ENCODE peak calls at places on chromosome 7, in six cellular contexts. One of them, this sample, is unnamed.

GRCh38 chr7:32034052-32034451 is 36.2 kb downstream of the PDE1C start:
- DNase-seq in A549: no peak
- DNase-seq in HCT116: no peak
- DNase-seq in GM12878: no peak
- DNase-seq in HepG2: no peak
- DNase-seq in endothelial cell of umbilical vein: no peak
- DNase-seq in this sample: no peak

GRCh38 chr7:42407828-42408227 is 170.8 kb upstream of the GLI3 start:
- DNase-seq in A549: no peak
- DNase-seq in HCT116: no peak
- DNase-seq in GM12878: no peak
- DNase-seq in HepG2: no peak
- DNase-seq in endothelial cell of umbilical vein: no peak
- DNase-seq in this sample: peak; percentile 10

GRCh38 chr7:2870471-2870941 is 26.4 kb upstream of the GNA12 start:
- DNase-seq in A549: peak; percentile 34
- DNase-seq in HCT116: peak; percentile 39
- DNase-seq in GM12878: no peak
- DNase-seq in HepG2: no peak
- DNase-seq in endothelial cell of umbilical vein: peak; percentile 90
- DNase-seq in this sample: peak; percentile 72

GRCh38 chr7:139541600-139542307 is 18.3 kb downstream of the CLEC2L start:
- DNase-seq in A549: no peak
- DNase-seq in HCT116: no peak
- DNase-seq in GM12878: no peak
- DNase-seq in HepG2: no peak
- DNase-seq in endothelial cell of umbilical vein: no peak
- DNase-seq in this sample: no peak

GRCh38 chr7:139699640-139700504 is 77.9 kb downstream of the HIPK2 start:
- DNase-seq in A549: peak; percentile 18
- DNase-seq in HCT116: no peak
- DNase-seq in GM12878: no peak
- DNase-seq in HepG2: no peak
- DNase-seq in endothelial cell of umbilical vein: no peak
- DNase-seq in this sample: peak; percentile 35

GRCh38 chr7:157292770-157293412 is 43.9 kb upstream of the DNAJB6 start:
- DNase-seq in A549: peak; percentile 53
- DNase-seq in HCT116: no peak
- DNase-seq in GM12878: no peak
- DNase-seq in HepG2: no peak
- DNase-seq in endothelial cell of umbilical vein: no peak
- DNase-seq in this sample: no peak

GRCh38 chr7:135855836-135856235 is 107.2 kb upstream of the FAM180A start:
- DNase-seq in A549: no peak
- DNase-seq in HCT116: no peak
- DNase-seq in GM12878: no peak
- DNase-seq in HepG2: no peak
- DNase-seq in endothelial cell of umbilical vein: peak; percentile 5
- DNase-seq in this sample: no peak

GRCh38 chr7:28093617-28094232 is 86.9 kb downstream of the JAZF1 start:
- DNase-seq in A549: peak; percentile 83
- DNase-seq in HCT116: peak; percentile 50
- DNase-seq in GM12878: no peak
- DNase-seq in HepG2: peak; percentile 23
- DNase-seq in endothelial cell of umbilical vein: peak; percentile 67
- DNase-seq in this sample: peak; percentile 94

GRCh38 chr7:107877731-107878382 is 13.1 kb upstream of the DLD start:
- DNase-seq in A549: no peak
- DNase-seq in HCT116: no peak
- DNase-seq in GM12878: no peak
- DNase-seq in HepG2: no peak
- DNase-seq in endothelial cell of umbilical vein: no peak
- DNase-seq in this sample: no peak

GRCh38 chr7:27179503-27180430 is 5.3 kb downstream of the HOXA11 start:
- DNase-seq in A549: peak; percentile 85
- DNase-seq in HCT116: no peak
- DNase-seq in GM12878: no peak
- DNase-seq in HepG2: peak; percentile 41
- DNase-seq in endothelial cell of umbilical vein: peak; percentile 90
- DNase-seq in this sample: peak; percentile 89

GRCh38 chr7:24709051-24709450 is 48.2 kb downstream of the GSDME start:
- DNase-seq in A549: no peak
- DNase-seq in HCT116: no peak
- DNase-seq in GM12878: no peak
- DNase-seq in HepG2: no peak
- DNase-seq in endothelial cell of umbilical vein: no peak
- DNase-seq in this sample: no peak

GRCh38 chr7:136114966-136115762 is 138.0 kb upstream of the MTPN start:
- DNase-seq in A549: peak; percentile 61
- DNase-seq in HCT116: peak; percentile 13
- DNase-seq in GM12878: no peak
- DNase-seq in HepG2: peak; percentile 30
- DNase-seq in endothelial cell of umbilical vein: peak; percentile 39
- DNase-seq in this sample: peak; percentile 70

GRCh38 chr7:44289341-44290249 is 35.8 kb downstream of the CAMK2B start:
- DNase-seq in A549: no peak
- DNase-seq in HCT116: no peak
- DNase-seq in GM12878: no peak
- DNase-seq in HepG2: no peak
- DNase-seq in endothelial cell of umbilical vein: no peak
- DNase-seq in this sample: no peak

GRCh38 chr7:16652888-16653287 is 6.9 kb downstream of the BZW2 start:
- DNase-seq in A549: no peak
- DNase-seq in HCT116: no peak
- DNase-seq in GM12878: no peak
- DNase-seq in HepG2: no peak
- DNase-seq in endothelial cell of umbilical vein: no peak
- DNase-seq in this sample: no peak

GRCh38 chr7:84092207-84092606 is 102.4 kb downstream of the SEMA3A start:
- DNase-seq in A549: peak; percentile 36
- DNase-seq in HCT116: no peak
- DNase-seq in GM12878: no peak
- DNase-seq in HepG2: no peak
- DNase-seq in endothelial cell of umbilical vein: peak; percentile 56
- DNase-seq in this sample: peak; percentile 42

GRCh38 chr7:98357751-98358161 is 43.1 kb downstream of the BAIAP2L1 start:
- DNase-seq in A549: peak; percentile 89
- DNase-seq in HCT116: no peak
- DNase-seq in GM12878: no peak
- DNase-seq in HepG2: peak; percentile 72
- DNase-seq in endothelial cell of umbilical vein: peak; percentile 48
- DNase-seq in this sample: peak; percentile 26

GRCh38 chr7:92682767-92683539 is 92.8 kb upstream of the FAM133B start:
- DNase-seq in A549: no peak
- DNase-seq in HCT116: no peak
- DNase-seq in GM12878: no peak
- DNase-seq in HepG2: peak; percentile 90
- DNase-seq in endothelial cell of umbilical vein: peak; percentile 69
- DNase-seq in this sample: no peak

GRCh38 chr7:140623995-140624902 is 16.4 kb downstream of the DENND2A start:
- DNase-seq in A549: no peak
- DNase-seq in HCT116: no peak
- DNase-seq in GM12878: no peak
- DNase-seq in HepG2: no peak
- DNase-seq in endothelial cell of umbilical vein: no peak
- DNase-seq in this sample: no peak

GRCh38 chr7:151686016-151686766 is 166.5 kb upstream of the RHEB start:
- DNase-seq in A549: no peak
- DNase-seq in HCT116: no peak
- DNase-seq in GM12878: no peak
- DNase-seq in HepG2: no peak
- DNase-seq in endothelial cell of umbilical vein: no peak
- DNase-seq in this sample: no peak

GRCh38 chr7:55535637-55536016 is 36.7 kb downstream of the VOPP1 start:
- DNase-seq in A549: no peak
- DNase-seq in HCT116: no peak
- DNase-seq in GM12878: no peak
- DNase-seq in HepG2: no peak
- DNase-seq in endothelial cell of umbilical vein: no peak
- DNase-seq in this sample: no peak

GRCh38 chr7:55536619-55537457 is 35.5 kb downstream of the VOPP1 start:
- DNase-seq in A549: no peak
- DNase-seq in HCT116: no peak
- DNase-seq in GM12878: no peak
- DNase-seq in HepG2: no peak
- DNase-seq in endothelial cell of umbilical vein: no peak
- DNase-seq in this sample: no peak

GRCh38 chr7:55534262-55534915 is 37.9 kb downstream of the VOPP1 start:
- DNase-seq in A549: no peak
- DNase-seq in HCT116: no peak
- DNase-seq in GM12878: peak; percentile 99
- DNase-seq in HepG2: peak; percentile 30
- DNase-seq in endothelial cell of umbilical vein: no peak
- DNase-seq in this sample: peak; percentile 94

GRCh38 chr7:55533729-55534080 is 38.6 kb downstream of the VOPP1 start:
- DNase-seq in A549: no peak
- DNase-seq in HCT116: no peak
- DNase-seq in GM12878: no peak
- DNase-seq in HepG2: no peak
- DNase-seq in endothelial cell of umbilical vein: no peak
- DNase-seq in this sample: no peak

DNA sequence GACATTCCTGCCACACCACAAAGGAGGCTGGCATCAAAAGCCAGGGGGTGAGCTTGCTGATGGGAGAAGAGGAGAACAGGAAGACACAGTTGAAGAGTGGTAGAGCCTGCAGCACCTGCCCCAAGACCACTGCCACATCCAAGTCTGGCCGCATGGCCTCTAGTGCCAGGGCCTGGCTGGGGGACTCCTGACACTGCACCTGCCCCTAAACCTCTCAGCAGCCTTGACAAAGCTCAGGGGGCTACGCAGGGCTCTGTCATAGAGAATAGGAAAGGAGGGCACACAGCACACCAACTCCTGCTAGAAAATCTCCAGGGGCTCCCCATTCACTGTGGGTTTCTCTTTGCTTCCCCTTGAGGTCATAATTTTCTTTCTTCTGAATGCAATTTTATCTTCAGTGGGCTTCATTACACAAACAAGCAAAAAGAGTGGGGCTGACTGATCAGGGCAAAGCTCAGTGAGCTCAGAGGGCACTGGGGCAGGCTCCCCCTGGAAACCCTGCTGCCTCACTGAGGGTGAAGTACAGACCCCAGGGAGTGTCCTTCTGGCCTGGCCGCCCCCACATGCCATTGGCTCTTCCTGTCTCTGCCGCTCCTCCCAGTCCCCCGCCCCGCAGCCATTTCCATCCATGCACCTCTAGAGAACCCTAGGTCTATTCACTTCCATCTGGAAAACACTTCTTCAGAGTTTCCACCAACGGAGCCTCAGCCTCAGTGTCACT is 37.2 kb downstream of the VOPP1 start:
- DNase-seq in A549: no peak
- DNase-seq in HCT116: no peak
- DNase-seq in GM12878: no peak
- DNase-seq in HepG2: peak; percentile 19
- DNase-seq in endothelial cell of umbilical vein: no peak
- DNase-seq in this sample: peak; percentile 23
- TF ChIP-seq POLR2A in A549: no peak
- TF ChIP-seq POLR2A in HCT116: no peak
- TF ChIP-seq POLR2A in GM12878: peak; percentile 72
- TF ChIP-seq POLR2A in HepG2: no peak
- TF ChIP-seq POLR2A in endothelial cell of umbilical vein: no peak
- TF ChIP-seq POLR2A in this sample: no peak

DNA sequence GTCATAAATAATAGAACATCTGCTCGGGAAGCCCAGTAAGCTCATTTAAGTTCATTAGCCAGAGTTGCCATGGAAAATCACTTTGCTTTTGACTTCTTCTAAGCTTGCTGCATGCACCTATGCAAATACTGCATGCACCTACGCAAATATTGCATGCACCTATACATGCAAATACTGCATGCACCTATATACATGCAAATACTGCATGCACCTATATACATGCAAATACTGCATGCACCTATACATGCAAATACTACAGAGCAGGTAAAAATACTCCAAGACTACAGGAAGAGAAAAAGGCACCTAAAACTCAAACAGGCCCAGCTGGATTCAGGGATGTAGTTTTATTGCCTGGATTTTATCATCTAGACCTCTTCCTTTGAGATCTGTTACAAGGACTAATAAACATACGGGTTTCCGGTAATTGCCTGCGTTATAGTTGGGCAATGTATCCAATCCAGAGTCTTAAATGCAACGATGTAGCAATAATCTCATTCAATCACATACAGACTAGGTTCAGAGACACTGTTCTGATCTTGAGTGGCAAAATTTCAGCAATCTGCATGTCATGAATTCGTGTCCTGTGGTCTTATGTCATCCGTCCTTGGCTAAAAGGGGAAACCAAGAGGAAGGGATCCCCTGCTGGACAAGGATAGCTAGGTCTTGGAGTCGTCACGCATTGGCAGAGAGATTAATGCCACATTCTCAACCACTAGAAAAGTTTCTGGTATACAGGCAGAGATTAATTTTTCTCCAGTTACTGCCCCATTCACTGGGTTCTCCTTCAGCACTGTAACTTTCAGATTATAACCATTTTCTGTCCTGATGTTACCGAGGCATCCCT is 1060.8 kb upstream of the AUTS2 start:
- DNase-seq in A549: no peak
- DNase-seq in HCT116: no peak
- DNase-seq in GM12878: no peak
- DNase-seq in HepG2: no peak
- DNase-seq in endothelial cell of umbilical vein: no peak
- DNase-seq in this sample: no peak
- TF ChIP-seq CTCF in A549: no peak
- TF ChIP-seq CTCF in HCT116: no peak
- TF ChIP-seq CTCF in GM12878: no peak
- TF ChIP-seq CTCF in HepG2: no peak
- TF ChIP-seq CTCF in endothelial cell of umbilical vein: no peak
- TF ChIP-seq CTCF in this sample: no peak

DNA sequence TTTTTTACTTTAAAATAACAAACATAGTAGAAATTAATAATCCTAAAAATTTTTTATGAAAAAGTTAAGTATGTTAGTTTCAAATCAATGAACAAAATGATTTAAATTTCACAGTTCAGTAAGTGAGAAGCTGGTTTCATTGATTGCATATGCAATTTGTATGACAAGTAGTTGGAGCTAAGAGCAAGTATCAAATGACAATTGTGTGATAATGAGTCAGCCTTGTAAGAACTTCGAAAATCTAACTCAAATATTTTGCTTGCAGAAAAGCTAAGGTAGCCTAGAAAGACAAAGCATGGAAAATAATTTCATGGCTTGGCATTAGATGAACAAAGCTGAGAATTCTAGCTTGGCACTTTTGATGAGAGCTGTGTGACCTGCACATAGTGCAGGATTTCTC is 111.5 kb downstream of the HDAC9 start:
- DNase-seq in A549: no peak
- DNase-seq in HCT116: no peak
- DNase-seq in GM12878: no peak
- DNase-seq in HepG2: no peak
- DNase-seq in endothelial cell of umbilical vein: no peak
- DNase-seq in this sample: no peak
- TF ChIP-seq MAX in A549: no peak
- TF ChIP-seq MAX in HCT116: no peak
- TF ChIP-seq MAX in GM12878: no peak
- TF ChIP-seq MAX in HepG2: no peak
- TF ChIP-seq MAX in endothelial cell of umbilical vein: no peak
- TF ChIP-seq MAX in this sample: no peak

DNA sequence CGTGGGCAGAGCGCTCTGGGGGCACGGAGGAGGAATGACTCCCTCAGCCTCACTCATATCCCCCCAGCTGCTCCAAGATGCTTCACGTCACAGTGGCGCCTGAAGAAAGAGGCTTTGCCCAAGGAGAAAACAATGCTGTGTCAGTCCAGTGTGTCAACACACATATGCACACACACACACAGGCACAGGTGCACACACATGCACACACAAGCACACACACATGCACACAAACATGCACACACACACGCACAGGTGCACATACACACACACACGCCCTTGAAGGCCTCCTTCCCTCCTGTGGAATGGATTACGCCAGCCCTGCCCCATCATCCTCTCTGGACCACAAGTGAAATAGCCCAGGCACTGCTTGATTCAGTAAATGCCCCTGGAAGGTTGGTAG is 371.3 kb upstream of the PODXL start:
- DNase-seq in A549: no peak
- DNase-seq in HCT116: no peak
- DNase-seq in GM12878: no peak
- DNase-seq in HepG2: no peak
- DNase-seq in endothelial cell of umbilical vein: no peak
- DNase-seq in this sample: no peak
- TF ChIP-seq POLR2A in A549: no peak
- TF ChIP-seq POLR2A in HCT116: no peak
- TF ChIP-seq POLR2A in GM12878: no peak
- TF ChIP-seq POLR2A in HepG2: no peak
- TF ChIP-seq POLR2A in endothelial cell of umbilical vein: no peak
- TF ChIP-seq POLR2A in this sample: no peak

This sample was measured in NB4.